ENCODE peak calls at places on chromosomes 5 and 9, in six cellular contexts. One of them, this sample, is unnamed.

GRCh38 chr9:92146610-92147009 is 31.4 kb upstream of the SPTLC1 start:
- DNase-seq in NCI-H2029 treated with DMSO at 0.1 percent for 48 hours: no peak
- DNase-seq in CD8-positive, alpha-beta T cell: no peak
- DNase-seq in stimulated activated CD4-positive, alpha-beta T cell treated with anti-CD3 and anti-CD28 coated beads, Interleukin-1b, Interleukin-23, amount 100 ng/mL, for 24 hours: no peak
- DNase-seq in heart left ventricle: no peak
- DNase-seq in activated B cell treated with CpG ODN at 0.5 μM for 24 hours: no peak
- DNase-seq in this sample: no peak

GRCh38 chr5:130158036-130158435 is 253.8 kb downstream of the CHSY3 start:
- DNase-seq in NCI-H2029 treated with DMSO at 0.1 percent for 48 hours: no peak
- DNase-seq in CD8-positive, alpha-beta T cell: no peak
- DNase-seq in stimulated activated CD4-positive, alpha-beta T cell treated with anti-CD3 and anti-CD28 coated beads, Interleukin-1b, Interleukin-23, amount 100 ng/mL, for 24 hours: no peak
- DNase-seq in heart left ventricle: no peak
- DNase-seq in activated B cell treated with CpG ODN at 0.5 μM for 24 hours: no peak
- DNase-seq in this sample: no peak

GRCh38 chr9:109158656-109159055 is 8.4 kb downstream of the FRRS1L start:
- DNase-seq in NCI-H2029 treated with DMSO at 0.1 percent for 48 hours: no peak
- DNase-seq in CD8-positive, alpha-beta T cell: no peak
- DNase-seq in stimulated activated CD4-positive, alpha-beta T cell treated with anti-CD3 and anti-CD28 coated beads, Interleukin-1b, Interleukin-23, amount 100 ng/mL, for 24 hours: no peak
- DNase-seq in heart left ventricle: no peak
- DNase-seq in activated B cell treated with CpG ODN at 0.5 μM for 24 hours: no peak
- DNase-seq in this sample: no peak

GRCh38 chr9:16544842-16545241 is 325.6 kb downstream of the BNC2 start:
- DNase-seq in NCI-H2029 treated with DMSO at 0.1 percent for 48 hours: no peak
- DNase-seq in CD8-positive, alpha-beta T cell: no peak
- DNase-seq in stimulated activated CD4-positive, alpha-beta T cell treated with anti-CD3 and anti-CD28 coated beads, Interleukin-1b, Interleukin-23, amount 100 ng/mL, for 24 hours: no peak
- DNase-seq in heart left ventricle: no peak
- DNase-seq in activated B cell treated with CpG ODN at 0.5 μM for 24 hours: no peak
- DNase-seq in this sample: no peak

GRCh38 chr9:133437753-133438531 is 15.8 kb downstream of the ADAMTS13 start:
- DNase-seq in NCI-H2029 treated with DMSO at 0.1 percent for 48 hours: no peak
- DNase-seq in CD8-positive, alpha-beta T cell: no peak
- DNase-seq in stimulated activated CD4-positive, alpha-beta T cell treated with anti-CD3 and anti-CD28 coated beads, Interleukin-1b, Interleukin-23, amount 100 ng/mL, for 24 hours: no peak
- DNase-seq in heart left ventricle: no peak
- DNase-seq in activated B cell treated with CpG ODN at 0.5 μM for 24 hours: no peak
- DNase-seq in this sample: no peak

GRCh38 chr9:34985311-34985899 is 4.1 kb upstream of the DNAJB5 start:
- DNase-seq in NCI-H2029 treated with DMSO at 0.1 percent for 48 hours: peak; percentile 40
- DNase-seq in CD8-positive, alpha-beta T cell: no peak
- DNase-seq in stimulated activated CD4-positive, alpha-beta T cell treated with anti-CD3 and anti-CD28 coated beads, Interleukin-1b, Interleukin-23, amount 100 ng/mL, for 24 hours: no peak
- DNase-seq in heart left ventricle: no peak
- DNase-seq in activated B cell treated with CpG ODN at 0.5 μM for 24 hours: no peak
- DNase-seq in this sample: peak; percentile 47

GRCh38 chr9:90855208-90856000 is 53.8 kb downstream of the SYK start:
- DNase-seq in NCI-H2029 treated with DMSO at 0.1 percent for 48 hours: no peak
- DNase-seq in CD8-positive, alpha-beta T cell: no peak
- DNase-seq in stimulated activated CD4-positive, alpha-beta T cell treated with anti-CD3 and anti-CD28 coated beads, Interleukin-1b, Interleukin-23, amount 100 ng/mL, for 24 hours: no peak
- DNase-seq in heart left ventricle: no peak
- DNase-seq in activated B cell treated with CpG ODN at 0.5 μM for 24 hours: no peak
- DNase-seq in this sample: no peak

GRCh38 chr9:120362446-120362845 is 217.5 kb downstream of the CDK5RAP2 start:
- DNase-seq in NCI-H2029 treated with DMSO at 0.1 percent for 48 hours: no peak
- DNase-seq in CD8-positive, alpha-beta T cell: no peak
- DNase-seq in stimulated activated CD4-positive, alpha-beta T cell treated with anti-CD3 and anti-CD28 coated beads, Interleukin-1b, Interleukin-23, amount 100 ng/mL, for 24 hours: no peak
- DNase-seq in heart left ventricle: no peak
- DNase-seq in activated B cell treated with CpG ODN at 0.5 μM for 24 hours: no peak
- DNase-seq in this sample: no peak

GRCh38 chr9:131608469-131609115 is 63.3 kb downstream of the PRRT1B start:
- DNase-seq in NCI-H2029 treated with DMSO at 0.1 percent for 48 hours: no peak
- DNase-seq in CD8-positive, alpha-beta T cell: no peak
- DNase-seq in stimulated activated CD4-positive, alpha-beta T cell treated with anti-CD3 and anti-CD28 coated beads, Interleukin-1b, Interleukin-23, amount 100 ng/mL, for 24 hours: no peak
- DNase-seq in heart left ventricle: peak; percentile 87
- DNase-seq in activated B cell treated with CpG ODN at 0.5 μM for 24 hours: no peak
- DNase-seq in this sample: peak; percentile 78

GRCh38 chr9:121122450-121123032 is 47.8 kb downstream of the CNTRL start:
- DNase-seq in NCI-H2029 treated with DMSO at 0.1 percent for 48 hours: no peak
- DNase-seq in CD8-positive, alpha-beta T cell: no peak
- DNase-seq in stimulated activated CD4-positive, alpha-beta T cell treated with anti-CD3 and anti-CD28 coated beads, Interleukin-1b, Interleukin-23, amount 100 ng/mL, for 24 hours: no peak
- DNase-seq in heart left ventricle: no peak
- DNase-seq in activated B cell treated with CpG ODN at 0.5 μM for 24 hours: no peak
- DNase-seq in this sample: no peak

GRCh38 chr9:70952131-70952727 is 169.2 kb downstream of the TRPM3 start:
- DNase-seq in NCI-H2029 treated with DMSO at 0.1 percent for 48 hours: no peak
- DNase-seq in CD8-positive, alpha-beta T cell: no peak
- DNase-seq in stimulated activated CD4-positive, alpha-beta T cell treated with anti-CD3 and anti-CD28 coated beads, Interleukin-1b, Interleukin-23, amount 100 ng/mL, for 24 hours: no peak
- DNase-seq in heart left ventricle: no peak
- DNase-seq in activated B cell treated with CpG ODN at 0.5 μM for 24 hours: no peak
- DNase-seq in this sample: no peak